ENCODE peak calls at places on chromosomes 13 and 19, in five cellular contexts. B is left colon; K is SHP77; X is T-helper 1 cell; V is stimulated activated CD4-positive, alpha-beta T cell treated with anti-CD3 and anti-CD28 coated beads, Interleukin-1b, Interleukin-23, amount 100 ng/mL, for 48 hours. N is an unnamed sample.

GRCh38 chr13:33229446-33230177 is 55.9 kb downstream of the STARD13 start:
- DNase-seq in B (no peak), K (no peak), X (no peak), V (no peak), N (no peak)

GRCh38 chr19:14139944-14140343 is 3.6 kb upstream of the ASF1B start:
- DNase-seq in B (no peak), K (no peak), X (no peak), V (no peak), N (no peak)

GRCh38 chr13:30744056-30744684 is 8.8 kb downstream of the ALOX5AP start:
- DNase-seq in B (peak; percentile 43), K (no peak), X (peak; percentile 70), V (peak; percentile 91), N (no peak)

GRCh38 chr19:45097776-45098520 is 5.0 kb downstream of the PPP1R37 start:
- DNase-seq in B (no peak), K (no peak), X (no peak), V (no peak), N (no peak)

GRCh38 chr13:25934127-25934526 is 117.7 kb downstream of the SHISA2 start:
- DNase-seq in B (no peak), K (no peak), X (no peak), V (no peak), N (no peak)

GRCh38 chr19:14434543-14435319 is 1.6 kb downstream of the PKN1 start:
- DNase-seq in B (peak; percentile 44), K (no peak), X (no peak), V (peak; percentile 42), N (no peak)

GRCh38 chr13:57629821-57630235 is 1.7 kb upstream of the PCDH17 start:
- DNase-seq in B (peak; percentile 28), K (peak; percentile 90), X (peak; percentile 21), V (peak; percentile 60), N (peak; percentile 75)

GRCh38 chr13:103521532-103521931 is 455.3 kb upstream of the SLC10A2 start:
- DNase-seq in B (no peak), K (no peak), X (no peak), V (no peak), N (no peak)

GRCh38 chr19:19111967-19112580 is 26.2 kb downstream of the TMEM161A start:
- DNase-seq in B (no peak), K (no peak), X (no peak), V (no peak), N (no peak)

GRCh38 chr19:54201980-54202379 is 1.3 kb downstream of the RPS9 start:
- DNase-seq in B (no peak), K (no peak), X (no peak), V (no peak), N (no peak)

N was measured in NCI-H510A treated with DMSO at 0.1 percent for 48 hours.